ENCODE peak calls at places on chromosomes 5 and 9, in five cellular contexts. One of them, this sample, is unnamed.

GRCh38 chr9:7103382-7104170 is 345.8 kb downstream of the KDM4C start:
- DNase-seq in activated CD4-positive, CD25-positive, alpha-beta regulatory T cell: no peak
- DNase-seq in left cardiac atrium: no peak
- DNase-seq in GM04504: no peak
- DNase-seq in cardiac muscle cell: peak; percentile 52
- DNase-seq in this sample: no peak

GRCh38 chr5:40481226-40481625 is 198.5 kb upstream of the PTGER4 start:
- DNase-seq in activated CD4-positive, CD25-positive, alpha-beta regulatory T cell: no peak
- DNase-seq in left cardiac atrium: no peak
- DNase-seq in GM04504: no peak
- DNase-seq in cardiac muscle cell: no peak
- DNase-seq in this sample: no peak

GRCh38 chr5:170537451-170538095 is 33.8 kb downstream of the KCNIP1 start:
- DNase-seq in activated CD4-positive, CD25-positive, alpha-beta regulatory T cell: no peak
- DNase-seq in left cardiac atrium: no peak
- DNase-seq in GM04504: no peak
- DNase-seq in cardiac muscle cell: no peak
- DNase-seq in this sample: no peak

GRCh38 chr9:96489482-96489979 is 39.6 kb downstream of the HABP4 start:
- DNase-seq in activated CD4-positive, CD25-positive, alpha-beta regulatory T cell: no peak
- DNase-seq in left cardiac atrium: no peak
- DNase-seq in GM04504: no peak
- DNase-seq in cardiac muscle cell: no peak
- DNase-seq in this sample: no peak

GRCh38 chr9:20611751-20612287 is 10.5 kb downstream of the MLLT3 start:
- DNase-seq in activated CD4-positive, CD25-positive, alpha-beta regulatory T cell: no peak
- DNase-seq in left cardiac atrium: no peak
- DNase-seq in GM04504: no peak
- DNase-seq in cardiac muscle cell: peak; percentile 83
- DNase-seq in this sample: no peak

GRCh38 chr9:91059713-91060112 is 258.1 kb downstream of the SYK start:
- DNase-seq in activated CD4-positive, CD25-positive, alpha-beta regulatory T cell: no peak
- DNase-seq in left cardiac atrium: no peak
- DNase-seq in GM04504: no peak
- DNase-seq in cardiac muscle cell: no peak
- DNase-seq in this sample: no peak

GRCh38 chr9:73548201-73548600 is 396.5 kb downstream of the ANXA1 start:
- DNase-seq in activated CD4-positive, CD25-positive, alpha-beta regulatory T cell: no peak
- DNase-seq in left cardiac atrium: no peak
- DNase-seq in GM04504: no peak
- DNase-seq in cardiac muscle cell: no peak
- DNase-seq in this sample: no peak

GRCh38 chr5:138336952-138337684 is 948 bp upstream of the FAM53C start:
- DNase-seq in activated CD4-positive, CD25-positive, alpha-beta regulatory T cell: no peak
- DNase-seq in left cardiac atrium: peak; percentile 82
- DNase-seq in GM04504: peak; percentile 43
- DNase-seq in cardiac muscle cell: peak; percentile 91
- DNase-seq in this sample: no peak

GRCh38 chr9:99189887-99190596 is 31.7 kb downstream of the ALG2 start:
- DNase-seq in activated CD4-positive, CD25-positive, alpha-beta regulatory T cell: no peak
- DNase-seq in left cardiac atrium: no peak
- DNase-seq in GM04504: no peak
- DNase-seq in cardiac muscle cell: no peak
- DNase-seq in this sample: no peak

GRCh38 chr9:137237759-137238726 is 3.0 kb upstream of the TUBB4B start:
- DNase-seq in activated CD4-positive, CD25-positive, alpha-beta regulatory T cell: no peak
- DNase-seq in left cardiac atrium: no peak
- DNase-seq in GM04504: no peak
- DNase-seq in cardiac muscle cell: no peak
- DNase-seq in this sample: no peak

GRCh38 chr5:102678267-102679058 is 76.6 kb upstream of the PAM start:
- DNase-seq in activated CD4-positive, CD25-positive, alpha-beta regulatory T cell: no peak
- DNase-seq in left cardiac atrium: no peak
- DNase-seq in GM04504: no peak
- DNase-seq in cardiac muscle cell: peak; percentile 19
- DNase-seq in this sample: no peak

GRCh38 chr5:17951392-17952169 is 317.3 kb downstream of the TAF11L14 start:
- DNase-seq in activated CD4-positive, CD25-positive, alpha-beta regulatory T cell: no peak
- DNase-seq in left cardiac atrium: no peak
- DNase-seq in GM04504: no peak
- DNase-seq in cardiac muscle cell: no peak
- DNase-seq in this sample: peak; percentile 55

GRCh38 chr5:172543484-172544298 is 89.4 kb upstream of the SH3PXD2B start:
- DNase-seq in activated CD4-positive, CD25-positive, alpha-beta regulatory T cell: no peak
- DNase-seq in left cardiac atrium: no peak
- DNase-seq in GM04504: no peak
- DNase-seq in cardiac muscle cell: no peak
- DNase-seq in this sample: no peak

GRCh38 chr5:101018299-101018698 is 115.2 kb upstream of the ST8SIA4 start:
- DNase-seq in activated CD4-positive, CD25-positive, alpha-beta regulatory T cell: no peak
- DNase-seq in left cardiac atrium: no peak
- DNase-seq in GM04504: no peak
- DNase-seq in cardiac muscle cell: no peak
- DNase-seq in this sample: no peak

GRCh38 chr9:87128844-87129493 is 181.7 kb upstream of the GAS1 start:
- DNase-seq in activated CD4-positive, CD25-positive, alpha-beta regulatory T cell: no peak
- DNase-seq in left cardiac atrium: no peak
- DNase-seq in GM04504: no peak
- DNase-seq in cardiac muscle cell: no peak
- DNase-seq in this sample: no peak

GRCh38 chr9:35835766-35836165 is 6.7 kb downstream of the TMEM8B start:
- DNase-seq in activated CD4-positive, CD25-positive, alpha-beta regulatory T cell: no peak
- DNase-seq in left cardiac atrium: no peak
- DNase-seq in GM04504: no peak
- DNase-seq in cardiac muscle cell: no peak
- DNase-seq in this sample: no peak

GRCh38 chr5:168317521-168318147 is 26.2 kb downstream of the WWC1 start:
- DNase-seq in activated CD4-positive, CD25-positive, alpha-beta regulatory T cell: no peak
- DNase-seq in left cardiac atrium: no peak
- DNase-seq in GM04504: peak; percentile 39
- DNase-seq in cardiac muscle cell: peak; percentile 98
- DNase-seq in this sample: no peak

This sample was measured in iPS DF 6.9.